ENCODE peak calls at places on chromosomes 11 and 22, in six cellular contexts. X is psoas muscle; E is CD4-positive, CD25-positive, alpha-beta regulatory T cell; O is transverse colon; I is adrenal gland; Q is tibial nerve. Z is an unnamed sample.

GRCh38 chr11:15276616-15277015 is 161.9 kb downstream of the INSC start:
- DNase-seq in O (no peak), X (no peak), Q (no peak), I (no peak), E (no peak), Z (no peak)

GRCh38 chr11:27487706-27488105 is 15.1 kb upstream of the LGR4 start:
- DNase-seq in X (no peak), E (no peak), Q (no peak), I (no peak), O (no peak), Z (no peak)

GRCh38 chr11:70507466-70508230 is 109.3 kb downstream of the CTTN start:
- DNase-seq in O (no peak), X (peak; percentile 4), Q (no peak), E (no peak), I (no peak), Z (no peak)

GRCh38 chr22:29912605-29913398 is 29.8 kb downstream of the MTMR3 start:
- DNase-seq in X (no peak), E (no peak), O (no peak), Q (no peak), I (no peak), Z (peak; percentile 62)

GRCh38 chr11:133961890-133962289 is 5.1 kb upstream of the IGSF9B start:
- DNase-seq in Q (no peak), I (no peak), E (no peak), O (no peak), X (no peak), Z (no peak)

GRCh38 chr22:49548356-49549202 is 279.1 kb downstream of the BRD1 start:
- DNase-seq in Q (no peak), O (no peak), X (no peak), E (no peak), I (no peak), Z (no peak)

GRCh38 chr22:23062616-23063538 is 7.4 kb upstream of the GNAZ start:
- DNase-seq in O (no peak), Q (no peak), X (no peak), I (peak; percentile 5), E (no peak), Z (no peak)

GRCh38 chr22:50569896-50570535 is 7.3 kb upstream of the SYCE3 start:
- DNase-seq in X (no peak), I (no peak), E (no peak), O (no peak), Q (no peak), Z (peak; percentile 41)

GRCh38 chr22:50041361-50042065 is 16.6 kb downstream of the TTLL8 start:
- DNase-seq in I (no peak), O (no peak), Q (no peak), X (no peak), E (no peak), Z (no peak)

GRCh38 chr11:18012906-18013781 is at the start of gene SERGEF:
- DNase-seq in I (peak; percentile 95), X (peak; percentile 95), E (peak; percentile 97), Q (peak; percentile 85), O (peak; percentile 98), Z (peak; percentile 88)

GRCh38 chr11:125871391-125872137 is 15.9 kb upstream of the HYLS1 start:
- DNase-seq in E (peak; percentile 50), X (no peak), I (no peak), Q (no peak), O (no peak), Z (no peak)

GRCh38 chr11:65903068-65903481 is 2.9 kb upstream of the FOSL1 start:
- DNase-seq in Q (no peak), O (no peak), E (no peak), X (no peak), I (no peak), Z (peak; percentile 100)

GRCh38 chr11:76664578-76665061 is 5.9 kb downstream of the LRRC32 start:
- DNase-seq in E (peak; percentile 82), Q (no peak), X (no peak), O (peak; percentile 9), I (no peak), Z (no peak)

GRCh38 chr22:48782817-48783511 is 1044.7 kb downstream of the BRD1 start:
- DNase-seq in E (no peak), O (no peak), Q (peak; percentile 4), I (peak; percentile 2), X (no peak), Z (peak; percentile 30)

GRCh38 chr22:27972732-27973698 is 54.0 kb upstream of the PITPNB start:
- DNase-seq in E (no peak), I (no peak), O (no peak), Q (no peak), X (no peak), Z (no peak)

GRCh38 chr11:33920838-33921613 is 29.1 kb upstream of the LMO2 start:
- DNase-seq in X (no peak), O (no peak), Q (no peak), E (no peak), I (no peak), Z (no peak)

GRCh38 chr22:49259870-49260615 is 567.6 kb downstream of the BRD1 start:
- DNase-seq in X (no peak), O (no peak), Q (no peak), E (no peak), I (no peak), Z (no peak)

GRCh38 chr22:31615940-31616314 is 46.1 kb downstream of the PISD start:
- DNase-seq in E (no peak), Q (no peak), X (no peak), I (no peak), O (no peak), Z (no peak)

GRCh38 chr11:46914363-46914762 is 4.0 kb downstream of the LRP4 start:
- DNase-seq in Q (no peak), O (no peak), X (peak; percentile 64), E (no peak), I (no peak), Z (no peak)

GRCh38 chr11:17719940-17720795 is 797 bp downstream of the MYOD1 start:
- DNase-seq in I (no peak), O (no peak), X (no peak), E (no peak), Q (no peak), Z (no peak)

GRCh38 chr11:44950625-44951472 is at the start of gene TP53I11:
- DNase-seq in O (peak; percentile 87), I (peak; percentile 76), X (peak; percentile 88), E (peak; percentile 39), Q (peak; percentile 41), Z (peak; percentile 89)

GRCh38 chr11:11876458-11876857 is 34.7 kb downstream of the USP47 start:
- DNase-seq in Q (no peak), O (no peak), I (no peak), X (no peak), E (peak; percentile 10), Z (no peak)

GRCh38 chr11:43947815-43948214 is 5.4 kb downstream of the C11orf96 start:
- DNase-seq in O (no peak), E (no peak), Q (no peak), I (no peak), X (no peak), Z (peak; percentile 25)

GRCh38 chr22:44100411-44100810 is 76.3 kb downstream of the PARVB start:
- DNase-seq in I (no peak), Q (no peak), O (no peak), X (no peak), E (no peak), Z (no peak)

GRCh38 chr22:41799486-41800347 is 762 bp upstream of the CCDC134 start:
- DNase-seq in Q (peak; percentile 18), O (peak; percentile 29), E (peak; percentile 22), X (peak; percentile 44), I (peak; percentile 49), Z (no peak)

GRCh38 chr22:50738649-50739227 is 734 bp downstream of the ACR start:
- DNase-seq in E (no peak), Q (peak; percentile 6), O (no peak), I (no peak), X (no peak), Z (no peak)

GRCh38 chr22:19865141-19865829 is 10.6 kb upstream of the GNB1L start:
- DNase-seq in I (no peak), X (no peak), O (no peak), E (no peak), Q (no peak), Z (no peak)

GRCh38 chr11:131914299-131914902 is 544.0 kb downstream of the NTM start:
- DNase-seq in X (no peak), Q (no peak), O (no peak), I (no peak), E (no peak), Z (no peak)

GRCh38 chr11:86191874-86192273 is 52.7 kb upstream of the EED start:
- DNase-seq in E (no peak), X (no peak), Q (no peak), O (no peak), I (no peak), Z (no peak)

GRCh38 chr11:1510928-1511327 is 24.3 kb upstream of the MOB2 start:
- DNase-seq in Q (no peak), E (no peak), X (no peak), I (no peak), O (no peak), Z (no peak)
- H3K4me1 ChIP-seq in Q (peaks cover 89% of the 10 kb centered on the region), E (peaks cover 26% of the 10 kb centered on the region), X (peaks cover 69% of the 10 kb centered on the region), I (peaks cover 26% of the 10 kb centered on the region), O (peaks cover 18% of the 10 kb centered on the region), Z (no peaks in the 10 kb centered on the region)

GRCh38 chr22:24090581-24090980 is 79.5 kb downstream of the CABIN1 start:
- DNase-seq in Q (no peak), X (no peak), I (no peak), E (no peak), O (no peak), Z (no peak)

GRCh38 chr22:24088796-24089195 is 77.7 kb downstream of the CABIN1 start:
- DNase-seq in I (no peak), E (no peak), X (no peak), Q (no peak), O (no peak), Z (no peak)

GRCh38 chr22:24091551-24092420 is 80.7 kb downstream of the CABIN1 start:
- DNase-seq in O (no peak), Q (no peak), E (no peak), I (no peak), X (no peak), Z (no peak)

GRCh38 chr22:24087071-24087795 is 76.1 kb downstream of the CABIN1 start:
- DNase-seq in Q (no peak), I (no peak), O (no peak), E (no peak), X (no peak), Z (no peak)

GRCh38 chr22:24089951-24090350 is 78.8 kb downstream of the CABIN1 start:
- DNase-seq in Q (no peak), O (no peak), I (no peak), E (no peak), X (no peak), Z (no peak)
- H3K36me3 ChIP-seq in Q (no peaks in the 10 kb centered on the region), O (peaks cover 32% of the 10 kb centered on the region), I (peaks cover 51% of the 10 kb centered on the region), E (peaks cover 75% of the 10 kb centered on the region), X (peaks cover 3% of the 10 kb centered on the region), Z (peaks cover 77% of the 10 kb centered on the region)

DNA sequence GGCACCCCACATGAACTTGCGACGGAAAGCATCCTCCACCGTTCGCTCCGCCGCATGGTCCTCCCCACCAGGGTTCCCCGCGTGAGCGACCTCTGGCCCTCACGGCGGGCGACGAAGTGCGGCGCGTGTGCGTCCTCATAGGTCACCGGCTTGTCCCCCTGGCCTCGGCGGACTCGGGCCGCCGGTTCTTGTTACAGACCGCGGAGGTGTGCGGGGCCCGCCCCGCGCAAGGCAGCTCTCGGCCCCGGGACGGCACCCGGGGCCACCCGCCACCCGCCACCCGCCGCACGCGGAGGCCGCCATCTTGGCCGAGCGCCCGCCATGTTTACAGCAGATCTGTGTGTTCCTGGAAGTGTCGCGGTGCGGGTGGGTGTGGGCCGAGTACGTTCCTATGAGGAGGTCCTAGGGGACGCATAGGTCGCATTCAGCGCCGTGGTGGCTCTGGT is 3.5 kb upstream of the IFITM2 start:
- DNase-seq in Q (no peak), E (no peak), I (no peak), X (no peak), O (no peak), Z (no peak)
- H3K27ac ChIP-seq in Q (no peak overlapping the region), E (no peak overlapping the region), I (no peak overlapping the region), X (no peak overlapping the region), O (no peak overlapping the region), Z (no peak overlapping the region)

GRCh38 chr11:122633219-122633829 is 22.2 kb upstream of the UBASH3B start:
- DNase-seq in Q (no peak), X (no peak), I (no peak), E (peak; percentile 50), O (no peak), Z (no peak)
- H3K4me1 ChIP-seq in Q (peaks cover 10% of the 10 kb centered on the region), X (no peaks in the 10 kb centered on the region), I (no peaks in the 10 kb centered on the region), E (no peaks in the 10 kb centered on the region), O (no peaks in the 10 kb centered on the region), Z (no peaks in the 10 kb centered on the region)

Z was measured in SJSA1.